ENCODE peak calls at places on chromosomes 2 and 18, in five cellular contexts. F, Z, U, H and K are unnamed samples.
A peak's percentile ranks its signal among the peaks of the same experiment; 100 is the strongest.

GRCh38 chr18:46754188-46754587 is 2.7 kb downstream of the ST8SIA5 start:
- DNase-seq in Z (no peak), F (no peak), U (no peak), H (peak; percentile 19), K (no peak)

GRCh38 chr2:109258376-109258775 is 129.4 kb downstream of the SH3RF3 start:
- DNase-seq in Z (no peak), F (no peak), U (no peak), H (no peak), K (no peak)

GRCh38 chr2:27086090-27086721 is 366 bp upstream of the KHK start:
- DNase-seq in F (peak; percentile 96), U (peak; percentile 86), H (peak; percentile 73), Z (peak; percentile 100), K (peak; percentile 95)

GRCh38 chr2:239910851-239911629 is 114.1 kb downstream of the NDUFA10 start:
- DNase-seq in F (no peak), H (no peak), Z (no peak), U (no peak), K (no peak)

GRCh38 chr2:174022431-174022830 is 57.3 kb upstream of the SP3 start:
- DNase-seq in H (no peak), F (no peak), Z (no peak), U (no peak), K (no peak)

GRCh38 chr2:219658447-219658846 is 31.0 kb downstream of the SLC4A3 start:
- DNase-seq in H (no peak), Z (no peak), U (peak; percentile 52), F (no peak), K (no peak)

GRCh38 chr2:199933466-199933865 is 21.8 kb downstream of the TYW5 start:
- DNase-seq in Z (no peak), U (no peak), H (no peak), F (no peak), K (no peak)

GRCh38 chr2:119338826-119339561 is 27.6 kb downstream of the C2orf76 start:
- DNase-seq in F (peak; percentile 19), Z (no peak), U (no peak), H (peak; percentile 48), K (no peak)

GRCh38 chr2:215612770-215613169 is 176.9 kb upstream of the FN1 start:
- DNase-seq in U (peak; percentile 91), H (no peak), Z (no peak), F (no peak), K (no peak)

GRCh38 chr2:205139822-205140612 is 542.3 kb upstream of the NRP2 start:
- DNase-seq in Z (no peak), H (no peak), F (peak; percentile 5), U (no peak), K (no peak)

GRCh38 chr18:72847134-72847533 is 20.7 kb downstream of the NETO1 start:
- DNase-seq in Z (no peak), U (no peak), F (no peak), H (no peak), K (no peak)

GRCh38 chr2:98809878-98810587 is 79.1 kb upstream of the MGAT4A start:
- DNase-seq in U (no peak), Z (no peak), H (no peak), F (no peak), K (no peak)

GRCh38 chr2:182831097-182831496 is 35.3 kb downstream of the FRZB start:
- DNase-seq in Z (peak; percentile 20), U (no peak), H (no peak), F (no peak), K (no peak)

GRCh38 chr18:49044898-49045297 is 94.1 kb upstream of the SMAD7 start:
- DNase-seq in Z (no peak), F (no peak), H (no peak), U (no peak), K (no peak)

GRCh38 chr2:96409543-96410184 is 74.1 kb downstream of the NCAPH start:
- DNase-seq in Z (peak; percentile 44), F (no peak), U (no peak), H (no peak), K (no peak)

GRCh38 chr18:75538727-75539126 is 111.2 kb upstream of the SMIM21 start:
- DNase-seq in U (peak; percentile 76), Z (no peak), H (no peak), F (no peak), K (no peak)

GRCh38 chr2:126507425-126507867 is 148.5 kb upstream of the GYPC start:
- DNase-seq in F (no peak), H (no peak), U (no peak), Z (no peak), K (no peak)

GRCh38 chr2:25960920-25961319 is 21.4 kb downstream of the KIF3C start:
- DNase-seq in U (peak; percentile 63), H (no peak), F (no peak), Z (no peak), K (no peak)

GRCh38 chr2:212264227-212264626 is 274.4 kb downstream of the ERBB4 start:
- DNase-seq in H (no peak), F (no peak), Z (no peak), U (no peak), K (no peak)

GRCh38 chr2:121254748-121255147 is 30.3 kb downstream of the TFCP2L1 start:
- DNase-seq in H (no peak), U (no peak), F (no peak), Z (no peak), K (no peak)

GRCh38 chr2:237474931-237475703 is 11.9 kb upstream of the MLPH start:
- DNase-seq in U (peak; percentile 77), Z (peak; percentile 99), H (no peak), F (peak; percentile 86), K (peak; percentile 71)

GRCh38 chr2:237998530-237998929 is 31.7 kb downstream of the UBE2F start:
- DNase-seq in F (no peak), H (peak; percentile 82), U (peak; percentile 41), Z (no peak), K (no peak)

GRCh38 chr18:154151-154550 is 4.2 kb upstream of the USP14 start:
- DNase-seq in F (no peak), H (no peak), Z (no peak), U (peak; percentile 29), K (no peak)

GRCh38 chr18:7537145-7537544 is 30.0 kb upstream of the PTPRM start:
- DNase-seq in H (no peak), Z (no peak), U (no peak), F (no peak), K (no peak)

GRCh38 chr2:64263315-64263714 is 119.1 kb upstream of the PELI1 start:
- DNase-seq in F (no peak), U (peak; percentile 88), Z (no peak), H (no peak), K (no peak)

GRCh38 chr2:127000937-127001336 is 102.2 kb downstream of the TEX51 start:
- DNase-seq in Z (no peak), U (no peak), H (peak; percentile 12), F (no peak), K (no peak)

GRCh38 chr2:12694990-12695774 is 21.6 kb upstream of the TRIB2 start:
- DNase-seq in Z (no peak), H (no peak), U (no peak), F (no peak), K (no peak)

GRCh38 chr2:104043864-104044263 is 810.1 kb upstream of the POU3F3 start:
- DNase-seq in Z (no peak), U (no peak), F (no peak), H (no peak), K (peak; percentile 37)

GRCh38 chr18:9987931-9988330 is 74.1 kb downstream of the VAPA start:
- DNase-seq in F (no peak), H (no peak), Z (no peak), U (no peak), K (no peak)

GRCh38 chr2:219325136-219325535 is 7.4 kb downstream of the RESP18 start:
- DNase-seq in H (no peak), Z (no peak), U (no peak), F (no peak), K (no peak)

DNA sequence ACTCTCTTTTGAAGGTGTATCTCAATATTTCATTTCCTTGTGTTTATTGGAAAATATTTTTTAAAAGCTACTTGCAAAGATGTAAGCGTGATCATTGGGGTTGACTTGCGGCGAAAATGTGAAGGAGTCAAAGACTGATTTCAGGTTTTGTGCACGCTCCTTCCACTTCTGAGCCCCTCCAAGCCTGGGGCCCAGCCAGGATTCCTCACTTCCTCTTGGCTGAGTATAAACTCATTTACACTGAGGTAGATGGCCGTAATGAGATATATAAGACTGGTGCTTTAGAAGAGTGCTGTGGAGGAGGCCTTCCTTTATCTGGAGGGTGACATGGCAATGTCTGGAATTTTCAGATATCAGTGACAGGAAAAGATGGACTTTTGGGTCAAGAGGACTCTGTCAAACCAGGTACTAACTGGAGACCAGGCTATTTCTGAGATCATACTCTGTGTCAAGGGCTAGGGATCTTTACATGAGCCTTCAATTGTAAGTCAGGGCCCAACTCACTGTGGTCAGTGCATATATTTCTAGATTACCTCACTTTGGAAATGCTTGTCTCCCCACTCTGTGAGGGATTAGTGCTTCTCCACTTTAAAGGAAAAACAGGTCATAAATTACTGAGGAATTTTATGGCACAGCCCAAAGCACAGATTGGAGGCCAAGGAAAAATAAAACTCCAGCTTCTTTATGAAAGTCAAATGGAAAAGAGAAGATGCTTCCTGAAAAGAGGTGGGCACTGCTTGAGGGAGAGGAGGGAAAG is 22.7 kb downstream of the PRKCE start:
- DNase-seq in H (no peak), F (no peak), Z (no peak), U (peak; percentile 42), K (no peak)
- TF ChIP-seq RCOR1 in H (no peak), F (no peak), Z (no peak), U (no peak), K (no peak)

GRCh38 chr2:46230115-46230571 is 67.1 kb upstream of the EPAS1 start:
- DNase-seq in F (no peak), Z (no peak), U (no peak), H (peak; percentile 37), K (peak; percentile 35)
- H3K4me1 ChIP-seq in F (peaks cover 7% of the 10 kb centered on the region), Z (peaks cover 15% of the 10 kb centered on the region), U (peaks cover 2% of the 10 kb centered on the region), H (peaks cover 14% of the 10 kb centered on the region), K (peaks cover 62% of the 10 kb centered on the region)

GRCh38 chr2:10522726-10523405 is 74.7 kb upstream of the ODC1 start:
- DNase-seq in F (no peak), H (no peak), U (no peak), Z (no peak), K (no peak)
- TF ChIP-seq RCOR1 in F (no peak), H (no peak), U (no peak), Z (no peak), K (no peak)

DNA sequence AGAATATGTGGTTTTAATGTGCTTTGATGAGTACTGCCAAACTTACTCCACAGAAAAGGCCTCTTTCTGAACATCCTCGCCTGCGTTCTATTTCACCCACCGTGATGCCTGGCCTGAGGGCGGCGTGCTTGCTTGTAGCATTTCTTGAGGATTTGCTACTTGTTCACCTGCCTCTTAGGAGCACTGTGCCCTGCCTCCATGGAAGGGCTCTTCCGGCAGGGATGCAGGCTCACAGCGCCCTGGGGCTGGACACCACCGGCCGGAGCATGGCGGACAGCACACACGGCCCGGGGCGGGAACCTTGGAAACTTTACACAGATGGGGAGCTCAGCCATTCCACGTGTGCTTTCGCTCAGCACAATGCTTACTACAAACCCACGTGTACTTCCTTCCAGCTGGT is 37.1 kb downstream of the ANO7 start:
- DNase-seq in U (no peak), H (no peak), Z (no peak), F (no peak), K (no peak)
- H3K4me1 ChIP-seq in U (peaks cover 9% of the 10 kb centered on the region), H (no peaks in the 10 kb centered on the region), Z (peaks cover 26% of the 10 kb centered on the region), F (peaks cover 31% of the 10 kb centered on the region), K (no peaks in the 10 kb centered on the region)